ENCODE peak calls at places on chromosome 13, in six cellular contexts. X, K, Z, F, B and Y are unnamed samples.

GRCh38 chr13:76991432-76991795 is 467 bp upstream of the CLN5 start:
- DNase-seq in B (peak), X (peak), Z (no peak), K (no peak), F (no peak), Y (no peak)

GRCh38 chr13:79393564-79394249 is 12.3 kb downstream of the RBM26 start:
- DNase-seq in X (peak), Z (peak), B (peak), F (no peak), K (no peak), Y (peak)

GRCh38 chr13:93201992-93202558 is 24.5 kb upstream of the GPC6 start:
- DNase-seq in B (no peak), X (no peak), F (no peak), Z (peak), K (no peak), Y (no peak)

GRCh38 chr13:26867451-26868067 is 107.0 kb upstream of the GPR12 start:
- DNase-seq in X (no peak), F (peak), K (peak), B (peak), Z (peak), Y (peak)

GRCh38 chr13:30338952-30339351 is 31.6 kb upstream of the KATNAL1 start:
- DNase-seq in Z (no peak), X (no peak), B (no peak), K (no peak), F (no peak), Y (no peak)

GRCh38 chr13:30121666-30122065 is 185.7 kb downstream of the KATNAL1 start:
- DNase-seq in F (no peak), X (no peak), K (peak), Z (no peak), B (no peak), Y (no peak)

GRCh38 chr13:46553521-46553885 is 533 bp downstream of the LRCH1 start:
- DNase-seq in K (no peak), F (no peak), X (no peak), B (no peak), Z (no peak), Y (no peak)

GRCh38 chr13:41428155-41428554 is 29.2 kb upstream of the RGCC start:
- DNase-seq in K (no peak), F (no peak), Z (no peak), B (no peak), X (peak), Y (no peak)

GRCh38 chr13:39451860-39452301 is 151.1 kb downstream of the LHFPL6 start:
- DNase-seq in X (no peak), K (peak), F (peak), Z (no peak), B (peak), Y (no peak)